ENCODE peak calls at places on chromosome 16, in nine cellular contexts. F is SHP77; D is NCI-H1930; U is tibial artery; T is SK-MEL-5; N is astrocyte; Y is RPMI8226; I is amniotic stem cell; K is naive thymus-derived CD4-positive, alpha-beta T cell. Z is an unnamed sample.

GRCh38 chr16:24689128-24689527 is 40.3 kb upstream of the TNRC6A start:
- DNase-seq in F (peak; percentile 15), D (no peak), U (no peak), T (peak; percentile 80), N (peak; percentile 17), Y (peak; percentile 54), I (peak; percentile 37), K (no peak), Z (no peak)

GRCh38 chr16:3171181-3171854 is 16.7 kb upstream of the OR1F1 start:
- DNase-seq in F (no peak), D (no peak), U (no peak), T (no peak), N (no peak), Y (peak; percentile 88), I (no peak), K (peak; percentile 44), Z (no peak)

GRCh38 chr16:46889942-46890300 is 5.8 kb downstream of the GPT2 start:
- DNase-seq in F (no peak), D (no peak), U (no peak), T (no peak), N (no peak), Y (no peak), I (no peak), K (no peak), Z (no peak)

GRCh38 chr16:27286446-27286845 is 17.9 kb upstream of the NSMCE1 start:
- DNase-seq in F (no peak), D (no peak), U (peak; percentile 53), T (no peak), N (peak; percentile 98), Y (no peak), I (peak; percentile 53), K (no peak), Z (no peak)

GRCh38 chr16:72990571-72990970 is 57.4 kb downstream of the ZFHX3 start:
- DNase-seq in F (no peak), D (no peak), U (no peak), T (no peak), N (no peak), Y (no peak), I (no peak), K (no peak), Z (no peak)

GRCh38 chr16:12132850-12133249 is 156.3 kb downstream of the SNX29 start:
- DNase-seq in F (no peak), D (no peak), U (no peak), T (no peak), N (no peak), Y (no peak), I (no peak), K (no peak), Z (no peak)

GRCh38 chr16:63302841-63303240 is 1266.6 kb upstream of the CDH8 start:
- DNase-seq in F (no peak), D (no peak), U (no peak), T (no peak), N (no peak), Y (no peak), I (no peak), K (no peak), Z (no peak)

GRCh38 chr16:73610160-73610559 is 562.2 kb upstream of the ZFHX3 start:
- DNase-seq in F (no peak), D (peak; percentile 39), U (no peak), T (no peak), N (no peak), Y (no peak), I (no peak), K (no peak), Z (no peak)

GRCh38 chr16:1525871-1526607 is 7.4 kb upstream of the TMEM204 start:
- DNase-seq in F (no peak), D (no peak), U (no peak), T (no peak), N (no peak), Y (no peak), I (no peak), K (no peak), Z (no peak)

GRCh38 chr16:28984619-28985135 is at the start of gene LAT:
- DNase-seq in F (no peak), D (no peak), U (no peak), T (no peak), N (no peak), Y (peak; percentile 69), I (no peak), K (peak; percentile 85), Z (no peak)

GRCh38 chr16:2752850-2753522 is 548 bp downstream of the SRRM2 start:
- DNase-seq in F (peak; percentile 68), D (peak; percentile 80), U (peak; percentile 65), T (peak; percentile 81), N (peak; percentile 45), Y (peak; percentile 95), I (peak; percentile 47), K (no peak), Z (no peak)

GRCh38 chr16:3295209-3295608 is 10.0 kb downstream of the TIGD7 start:
- DNase-seq in F (no peak), D (no peak), U (no peak), T (no peak), N (no peak), Y (no peak), I (no peak), K (no peak), Z (no peak)

GRCh38 chr16:72371307-72372081 is 199.5 kb upstream of the PMFBP1 start:
- DNase-seq in F (peak; percentile 33), D (no peak), U (no peak), T (no peak), N (peak; percentile 61), Y (no peak), I (no peak), K (no peak), Z (no peak)

GRCh38 chr16:30535777-30536190 is 1.1 kb upstream of the ZNF747 start:
- DNase-seq in F (peak; percentile 87), D (peak; percentile 62), U (peak; percentile 72), T (peak; percentile 37), N (peak; percentile 40), Y (peak; percentile 92), I (no peak), K (peak; percentile 58), Z (no peak)

GRCh38 chr16:81453091-81453728 is 8.6 kb downstream of the CMIP start:
- DNase-seq in F (no peak), D (no peak), U (no peak), T (no peak), N (no peak), Y (no peak), I (no peak), K (no peak), Z (no peak)

GRCh38 chr16:56263711-56264608 is 72.7 kb downstream of the GNAO1 start:
- DNase-seq in F (peak; percentile 19), D (no peak), U (no peak), T (peak; percentile 22), N (no peak), Y (no peak), I (no peak), K (no peak), Z (no peak)

GRCh38 chr16:17921357-17921978 is 415.1 kb downstream of the NPIPA8 start:
- DNase-seq in F (peak; percentile 48), D (peak; percentile 3), U (no peak), T (peak; percentile 73), N (no peak), Y (peak; percentile 63), I (no peak), K (peak; percentile 21), Z (no peak)

Z was measured in esophagus muscularis mucosa.